ENCODE peak calls at places on chromosomes 4 and X, in seven cellular contexts. M is HT-29; B is fibroblast of mammary gland; I is NAMALWA; D is H54; X is stimulated activated CD8-positive, alpha-beta memory T cell treated with anti-CD3 and anti-CD28 coated beads, Interleukin-7, amount 100 ng/mL, for 4 hours; Y is Daoy. P is an unnamed sample.

GRCh38 chr4:8453957-8454356 is 13.4 kb downstream of the TRMT44 start:
- DNase-seq in I (no peak), M (no peak), X (no peak), Y (no peak), D (no peak), B (no peak), P (no peak)

GRCh38 chrX:19334945-19335626 is 8.6 kb upstream of the PDHA1 start:
- DNase-seq in B (peak; percentile 50), X (no peak), I (peak; percentile 87), Y (peak; percentile 2), D (no peak), M (peak; percentile 73), P (peak; percentile 31)

GRCh38 chr4:16116493-16116990 is 32.7 kb upstream of the PROM1 start:
- DNase-seq in Y (no peak), D (no peak), M (no peak), B (no peak), X (no peak), I (no peak), P (no peak)

GRCh38 chr4:105715692-105716278 is 7.2 kb downstream of the GSTCD start:
- DNase-seq in Y (no peak), D (no peak), I (peak; percentile 60), B (peak; percentile 56), X (no peak), M (peak; percentile 57), P (peak; percentile 40)

GRCh38 chrX:136607236-136607635 is 40.7 kb upstream of the CD40LG start:
- DNase-seq in B (no peak), Y (no peak), M (no peak), D (no peak), X (no peak), I (no peak), P (no peak)

GRCh38 chrX:144918936-144919335 is 328.4 kb upstream of the SPANXN1 start:
- DNase-seq in B (no peak), M (peak; percentile 3), X (no peak), D (no peak), Y (peak; percentile 1), I (no peak), P (no peak)

GRCh38 chrX:30275498-30275897 is 28.6 kb downstream of the MAGEB1 start:
- DNase-seq in Y (peak; percentile 2), B (peak; percentile 54), I (peak; percentile 3), M (peak; percentile 20), D (no peak), X (no peak), P (peak; percentile 22)

GRCh38 chr4:3348621-3349020 is 55.8 kb downstream of the RGS12 start:
- DNase-seq in I (no peak), Y (no peak), D (no peak), X (no peak), B (no peak), M (no peak), P (no peak)

GRCh38 chr4:173311368-173311767 is 22.8 kb downstream of the HMGB2 start:
- DNase-seq in B (no peak), M (no peak), I (no peak), X (no peak), D (no peak), Y (no peak), P (no peak)

GRCh38 chr4:103008875-103009729 is 10.4 kb downstream of the SLC9B1 start:
- DNase-seq in D (no peak), B (peak; percentile 83), X (no peak), Y (peak; percentile 25), I (peak; percentile 83), M (peak; percentile 88), P (peak; percentile 80)

GRCh38 chr4:84639143-84639542 is 56.2 kb downstream of the CDS1 start:
- DNase-seq in M (no peak), I (peak; percentile 6), Y (no peak), B (no peak), D (no peak), X (no peak), P (no peak)

GRCh38 chr4:66633472-66633871 is 911.8 kb downstream of the CENPC start:
- DNase-seq in M (no peak), Y (no peak), B (no peak), I (no peak), X (no peak), D (no peak), P (no peak)

GRCh38 chr4:81470456-81471327 is 1.0 kb downstream of the RASGEF1B start:
- DNase-seq in B (no peak), M (peak; percentile 48), I (peak; percentile 91), Y (peak; percentile 13), D (no peak), X (no peak), P (no peak)

GRCh38 chr4:113094802-113095201 is 45.3 kb downstream of the ANK2 start:
- DNase-seq in Y (no peak), D (no peak), X (no peak), B (peak; percentile 54), I (peak; percentile 51), M (peak; percentile 50), P (peak; percentile 26)

GRCh38 chr4:1960170-1960825 is 48.5 kb downstream of the NELFA start:
- DNase-seq in X (no peak), B (peak; percentile 18), Y (no peak), D (no peak), M (no peak), I (no peak), P (no peak)

GRCh38 chr4:88706574-88706973 is 8.9 kb upstream of the NAP1L5 start:
- DNase-seq in D (no peak), Y (peak; percentile 19), I (peak; percentile 7), B (peak; percentile 76), M (peak; percentile 58), X (no peak), P (peak; percentile 64)

GRCh38 chr4:153789741-153790651 is 1.1 kb upstream of the SFRP2 start:
- DNase-seq in X (no peak), I (no peak), Y (no peak), M (no peak), B (peak; percentile 76), D (no peak), P (no peak)

GRCh38 chr4:71614626-71615025 is 169.3 kb downstream of the GC start:
- DNase-seq in D (no peak), I (no peak), X (no peak), M (no peak), Y (no peak), B (no peak), P (no peak)

GRCh38 chr4:101790521-101791188 is at the start of gene BANK1:
- DNase-seq in M (peak; percentile 31), B (no peak), X (no peak), I (peak; percentile 95), D (no peak), Y (peak; percentile 23), P (no peak)

GRCh38 chr4:10074767-10075105 is 41.9 kb downstream of the WDR1 start:
- DNase-seq in Y (peak; percentile 63), B (peak; percentile 68), X (no peak), M (no peak), D (peak; percentile 55), I (no peak), P (peak; percentile 49)

GRCh38 chr4:26220704-26221103 is 100.1 kb upstream of the RBPJ start:
- DNase-seq in B (peak; percentile 74), Y (no peak), M (peak; percentile 10), I (no peak), X (no peak), D (peak; percentile 20), P (peak; percentile 71)

GRCh38 chr4:3307891-3308575 is 15.2 kb downstream of the RGS12 start:
- DNase-seq in D (no peak), I (no peak), X (no peak), Y (no peak), M (no peak), B (no peak), P (no peak)

GRCh38 chrX:103329991-103330390 is at the start of gene TCEAL7:
- DNase-seq in B (peak; percentile 49), D (no peak), X (no peak), M (no peak), I (no peak), Y (no peak), P (peak; percentile 31)

GRCh38 chr4:76830612-76831474 is 67.1 kb downstream of the SOWAHB start:
- DNase-seq in B (peak; percentile 81), D (peak; percentile 22), Y (peak; percentile 84), M (peak; percentile 97), X (no peak), I (no peak), P (peak; percentile 98)

GRCh38 chr4:152850377-152850776 is 70.6 kb downstream of the ARFIP1 start:
- DNase-seq in X (peak; percentile 24), M (peak; percentile 21), I (peak; percentile 52), D (no peak), B (peak; percentile 49), Y (peak; percentile 7), P (peak; percentile 72)

GRCh38 chrX:136639506-136640176 is 8.3 kb upstream of the CD40LG start:
- DNase-seq in Y (peak; percentile 6), D (no peak), X (peak; percentile 17), M (no peak), I (no peak), B (peak; percentile 65), P (no peak)

GRCh38 chr4:7040760-7041159 is 2.4 kb upstream of the TADA2B start:
- DNase-seq in D (no peak), I (no peak), M (no peak), X (no peak), B (no peak), Y (no peak), P (no peak)

GRCh38 chr4:77040856-77041576 is 34.8 kb downstream of the CCNI start:
- DNase-seq in B (peak; percentile 56), I (peak; percentile 30), D (no peak), Y (no peak), X (no peak), M (no peak), P (no peak)

GRCh38 chrX:49762175-49762704 is 66.5 kb upstream of the PAGE1 start:
- DNase-seq in I (no peak), Y (no peak), X (no peak), D (no peak), M (no peak), B (no peak), P (no peak)

GRCh38 chrX:31590581-31591113 is 518.8 kb upstream of the FTHL17 start:
- DNase-seq in D (no peak), M (peak; percentile 6), I (no peak), Y (peak; percentile 49), X (no peak), B (peak; percentile 52), P (peak; percentile 45)